ENCODE peak calls at places on chromosomes 6 and 20, in six cellular contexts. X, E, G, V, U and B are unnamed samples.

GRCh38 chr6:131250121-131250520 is 114.9 kb downstream of the AKAP7 start:
- DNase-seq in U (peak), X (peak), E (no peak), G (no peak), V (peak), B (no peak)

GRCh38 chr6:111750753-111751684 is 122.2 kb downstream of the FYN start:
- DNase-seq in V (peak), E (no peak), G (peak), X (peak), U (peak), B (no peak)

GRCh38 chr6:149900620-149901443 is 2.9 kb upstream of the RAET1E start:
- DNase-seq in U (peak), G (no peak), X (no peak), V (no peak), E (no peak), B (no peak)

GRCh38 chr6:143575840-143576498 is 64.4 kb upstream of the FUCA2 start:
- DNase-seq in X (no peak), V (no peak), G (no peak), E (no peak), U (no peak), B (no peak)

GRCh38 chr6:76852776-76853175 is 610.5 kb downstream of the HTR1B start:
- DNase-seq in X (no peak), E (no peak), G (no peak), V (peak), U (no peak), B (no peak)

GRCh38 chr6:38310061-38310460 is 329.7 kb downstream of the BTBD9 start:
- DNase-seq in E (no peak), G (no peak), X (no peak), U (peak), V (no peak), B (no peak)

GRCh38 chr6:138157986-138158638 is 3.6 kb upstream of the ARFGEF3 start:
- DNase-seq in G (no peak), V (no peak), E (no peak), U (no peak), X (no peak), B (no peak)

GRCh38 chr6:130781557-130781956 is 45.6 kb upstream of the SMLR1 start:
- DNase-seq in V (no peak), E (no peak), U (no peak), X (no peak), G (no peak), B (no peak)

GRCh38 chr20:57878803-57879424 is 169.1 kb upstream of the PMEPA1 start:
- DNase-seq in G (no peak), U (no peak), V (no peak), E (no peak), X (no peak), B (peak)

GRCh38 chr6:169420912-169421543 is 167.4 kb upstream of the THBS2 start:
- DNase-seq in E (no peak), V (peak), G (no peak), U (peak), X (peak), B (no peak)

GRCh38 chr20:49501917-49502316 is 19.4 kb upstream of the KCNB1 start:
- DNase-seq in U (no peak), X (no peak), E (no peak), V (peak), G (no peak), B (no peak)

GRCh38 chr20:13017235-13017634 is 8.5 kb downstream of the SPTLC3 start:
- DNase-seq in E (no peak), U (no peak), V (peak), G (no peak), X (no peak), B (no peak)

GRCh38 chr6:2376429-2377355 is 131.3 kb upstream of the GMDS start:
- DNase-seq in G (no peak), V (peak), U (no peak), E (no peak), X (peak), B (no peak)

GRCh38 chr6:30626484-30627366 is at the start of gene ATAT1:
- DNase-seq in V (peak), X (peak), E (peak), U (peak), G (peak), B (peak)

GRCh38 chr6:21277601-21278043 is 315.9 kb upstream of the SOX4 start:
- DNase-seq in E (no peak), X (no peak), U (peak), G (no peak), V (no peak), B (no peak)

GRCh38 chr6:165098165-165098564 is 211.2 kb downstream of the C6orf118 start:
- DNase-seq in G (no peak), X (no peak), U (peak), V (no peak), E (no peak), B (no peak)

GRCh38 chr6:170292778-170293164 is 1.9 kb upstream of the DLL1 start:
- DNase-seq in U (no peak), V (no peak), G (no peak), X (no peak), E (no peak), B (no peak)

GRCh38 chr20:46636514-46636913 is 14.7 kb downstream of the SLC13A3 start:
- DNase-seq in V (no peak), X (no peak), E (no peak), U (no peak), G (no peak), B (no peak)

GRCh38 chr6:111263837-111264236 is 176.5 kb downstream of the SLC16A10 start:
- DNase-seq in E (no peak), U (no peak), V (peak), G (no peak), X (no peak), B (no peak)

GRCh38 chr6:108621117-108621516 is 60.4 kb downstream of the FOXO3 start:
- DNase-seq in G (no peak), X (peak), E (no peak), U (peak), V (peak), B (no peak)

GRCh38 chr6:78513856-78514255 is 353.5 kb upstream of the IRAK1BP1 start:
- DNase-seq in G (no peak), U (peak), V (no peak), X (no peak), E (no peak), B (no peak)
- TF ChIP-seq CTCF in G (no peak), U (peak), V (no peak), X (no peak), E (no peak), B (no peak)

GRCh38 chr6:136950436-136950835 is 28.3 kb downstream of the SLC35D3 start:
- DNase-seq in E (no peak), X (no peak), G (no peak), U (peak), V (peak), B (no peak)
- TF ChIP-seq CTCF in E (no peak), X (no peak), G (no peak), U (no peak), V (no peak), B (no peak)

GRCh38 chr20:61728786-61729365 is 336.8 kb downstream of the TAF4 start:
- DNase-seq in U (no peak), G (no peak), V (no peak), E (no peak), X (no peak), B (no peak)

GRCh38 chr20:61732511-61733210 is 333.0 kb downstream of the TAF4 start:
- DNase-seq in X (no peak), V (no peak), G (no peak), U (no peak), E (no peak), B (no peak)

GRCh38 chr20:61731363-61732181 is 334.1 kb downstream of the TAF4 start:
- DNase-seq in G (no peak), E (no peak), U (no peak), X (no peak), V (peak), B (no peak)

GRCh38 chr20:61733216-61733615 is 332.5 kb downstream of the TAF4 start:
- DNase-seq in X (no peak), V (no peak), U (no peak), G (no peak), E (no peak), B (no peak)

GRCh38 chr20:61730631-61731362 is 334.9 kb downstream of the TAF4 start:
- DNase-seq in U (no peak), E (no peak), V (no peak), G (no peak), X (no peak), B (no peak)
- TF ChIP-seq CTCF in U (no peak), E (no peak), V (no peak), G (no peak), X (no peak), B (no peak)

GRCh38 chr6:122184260-122184934 is 215.1 kb upstream of the HSF2 start:
- DNase-seq in V (peak), U (no peak), E (no peak), G (no peak), X (no peak), B (no peak)
- TF ChIP-seq CTCF in V (peak), U (peak), E (peak), G (no peak), X (peak), B (peak)

DNA sequence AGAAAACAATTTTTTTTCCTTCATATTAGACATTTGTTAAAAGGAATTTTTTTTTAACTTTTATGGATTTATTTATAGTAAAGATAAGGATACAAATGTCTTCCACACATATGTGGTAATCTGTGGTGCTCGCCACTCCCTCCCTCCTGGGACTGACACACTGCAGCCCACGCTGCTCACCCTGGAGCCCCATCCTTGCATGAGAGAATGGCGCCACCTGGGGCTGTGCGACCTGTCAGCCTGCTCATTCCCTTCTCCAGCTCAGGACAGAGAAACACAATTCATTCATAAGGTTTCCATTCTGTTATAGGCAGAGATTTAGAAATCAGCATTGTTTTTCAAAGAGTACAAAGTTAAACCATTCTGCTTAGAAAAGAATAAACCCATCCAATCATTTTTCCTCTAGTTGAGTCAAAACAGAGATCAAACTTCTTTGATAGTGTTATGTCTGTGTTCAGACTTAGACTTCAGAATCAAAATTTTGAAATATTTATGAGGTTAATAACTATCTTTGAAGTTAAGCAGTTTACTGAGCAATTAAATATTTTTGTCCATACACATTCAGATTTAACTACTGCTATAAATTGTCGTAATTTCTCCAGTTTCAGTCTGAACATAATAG is 42.8 kb upstream of the DYNLRB1 start:
- DNase-seq in G (no peak), V (peak), E (no peak), X (peak), U (peak), B (no peak)
- TF ChIP-seq CTCF in G (no peak), V (peak), E (no peak), X (peak), U (peak), B (peak)

DNA sequence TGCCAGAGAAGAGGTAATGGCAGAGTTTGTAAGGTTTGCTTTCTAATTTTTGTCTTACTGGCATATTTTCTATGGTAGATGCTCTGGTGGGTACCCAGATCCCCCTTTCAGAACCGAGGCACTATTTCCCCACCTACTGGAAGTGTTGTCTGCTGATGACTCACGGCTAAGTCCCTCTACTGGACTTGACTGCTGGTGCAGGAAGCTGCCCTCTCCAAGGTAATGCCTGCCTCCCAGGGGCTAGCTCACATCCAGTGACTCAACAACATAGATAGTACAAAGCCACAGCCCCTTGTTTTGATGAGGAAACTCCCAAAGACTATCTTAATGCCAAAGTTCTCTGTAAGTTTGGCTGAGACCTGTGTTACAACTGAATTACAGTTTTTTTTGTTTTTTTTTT is 285.4 kb upstream of the FLRT3 start:
- DNase-seq in E (no peak), G (no peak), V (peak), U (peak), X (no peak), B (no peak)
- TF ChIP-seq CTCF in E (no peak), G (no peak), V (no peak), U (peak), X (no peak), B (no peak)

DNA sequence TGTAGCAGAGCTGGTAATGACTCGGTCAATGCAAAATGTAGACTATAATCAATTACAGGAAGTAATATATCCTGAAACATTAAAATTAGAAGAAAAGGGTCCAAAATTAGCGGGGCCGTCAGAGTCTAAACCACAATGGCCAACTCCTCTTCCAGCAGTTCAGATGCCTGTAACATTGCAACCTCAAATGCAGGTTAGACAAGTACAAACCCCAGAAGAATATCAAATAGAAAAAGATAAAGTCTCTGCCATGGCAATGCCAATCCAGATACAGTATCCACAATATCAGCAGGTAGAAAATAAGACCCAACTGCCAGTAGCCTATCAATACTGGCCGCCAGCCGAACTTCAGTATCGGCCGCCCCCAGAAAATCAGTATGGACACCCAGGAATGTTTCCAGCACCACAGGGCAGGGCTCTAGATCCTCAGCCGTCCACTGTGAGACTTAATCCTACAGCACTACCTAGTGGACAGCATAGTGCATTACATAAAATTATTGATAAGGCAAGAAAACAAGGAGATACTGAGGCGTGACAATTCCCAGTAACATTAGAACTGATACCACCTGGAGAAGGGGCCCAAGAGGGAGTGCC is 158.4 kb downstream of the GPX5 start:
- DNase-seq in X (peak), G (no peak), V (peak), E (no peak), U (peak), B (no peak)
- TF ChIP-seq CTCF in X (peak), G (peak), V (peak), E (peak), U (peak), B (peak)

DNA sequence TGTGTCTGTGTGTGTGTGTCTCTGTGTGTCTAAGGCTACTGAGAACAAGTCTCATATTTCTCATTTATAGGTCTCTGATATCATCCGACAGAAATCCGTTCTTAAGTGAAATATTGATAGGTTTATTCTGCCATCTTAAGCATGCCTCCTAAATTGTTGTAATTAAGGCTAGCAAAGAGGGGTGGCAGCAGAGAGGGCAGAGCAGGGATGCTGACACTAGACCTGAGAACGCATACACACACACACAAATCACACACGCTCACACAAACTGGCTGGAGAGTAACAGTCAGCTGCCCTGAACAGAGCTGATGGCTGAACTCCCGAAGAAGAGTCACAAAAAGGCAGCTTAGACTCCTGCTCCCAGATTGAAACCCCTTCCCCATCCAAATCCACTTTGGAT is 85.0 kb upstream of the LRFN2 start:
- DNase-seq in X (no peak), U (peak), V (no peak), G (no peak), E (no peak), B (no peak)
- TF ChIP-seq CTCF in X (no peak), U (peak), V (no peak), G (no peak), E (no peak), B (no peak)